ENCODE peak calls at places on chromosome 14, in five cellular contexts. P, F, K, L and O are unnamed samples. For H3K4me1, the result is how much of the 10 kb centered on the place peaks cover.

GRCh38 chr14:100546051-100546443 is 41.2 kb downstream of the BEGAIN start:
- DNase-seq in K (no peak), F (no peak), P (no peak), L (peak), O (no peak)

GRCh38 chr14:45198551-45198950 is 54.5 kb downstream of the MIS18BP1 start:
- DNase-seq in P (no peak), K (no peak), L (no peak), F (no peak), O (no peak)

GRCh38 chr14:91159182-91159581 is 45.3 kb downstream of the DGLUCY start:
- DNase-seq in P (no peak), K (peak), F (no peak), L (no peak), O (no peak)

GRCh38 chr14:91282954-91283645 is 38.6 kb upstream of the GPR68 start:
- DNase-seq in F (no peak), L (no peak), K (no peak), P (no peak), O (no peak)

GRCh38 chr14:89959853-89960493 is 4.2 kb downstream of the TDP1 start:
- DNase-seq in K (no peak), P (no peak), F (no peak), L (no peak), O (no peak)

GRCh38 chr14:53608369-53608768 is 348.3 kb downstream of the BMP4 start:
- DNase-seq in F (no peak), L (peak), P (no peak), K (no peak), O (no peak)

GRCh38 chr14:75310295-75311059 is 31.8 kb downstream of the FOS start:
- DNase-seq in F (peak), P (peak), L (peak), K (peak), O (peak)

GRCh38 chr14:84442481-84442880 is 1087.5 kb upstream of the FLRT2 start:
- DNase-seq in L (no peak), P (no peak), K (no peak), F (no peak), O (no peak)

GRCh38 chr14:102473559-102473958 is 36.0 kb downstream of the ANKRD9 start:
- DNase-seq in P (no peak), L (no peak), F (no peak), K (no peak), O (no peak)

DNA sequence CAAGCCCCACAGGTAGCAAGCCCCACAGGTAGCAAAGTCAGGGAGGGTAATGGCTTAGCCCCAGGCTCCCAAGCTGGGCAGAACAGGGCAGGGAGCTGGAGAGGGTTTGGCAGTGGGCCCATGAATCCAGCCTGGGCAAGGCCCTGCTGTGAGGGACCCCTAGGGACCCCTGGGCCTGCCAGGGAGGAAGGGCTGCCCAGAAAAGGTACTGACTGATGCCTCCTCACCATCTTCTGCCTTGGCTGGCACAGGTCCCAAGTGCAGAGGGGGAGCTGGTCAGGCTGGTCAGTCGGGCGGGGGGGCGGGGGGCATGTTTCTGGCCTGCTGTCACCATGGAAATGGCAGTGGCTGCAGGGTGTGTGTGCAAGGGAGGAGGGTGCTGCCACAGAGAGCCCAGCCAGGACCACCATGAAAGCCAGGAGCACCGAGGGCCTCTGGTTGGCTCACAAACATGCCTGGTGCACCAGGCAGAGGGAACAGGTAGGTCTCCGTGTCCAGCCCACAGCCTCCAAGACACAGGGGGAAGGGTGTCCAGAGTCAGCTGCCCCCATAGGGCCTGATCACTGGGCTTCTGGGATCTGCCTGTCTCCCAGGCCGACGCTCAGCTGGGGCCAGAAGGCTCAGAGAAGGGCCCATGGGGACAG is 1.5 kb upstream of the CRIP2 start:
- DNase-seq in K (peak), P (peak), L (no peak), F (no peak), O (no peak)
- H3K4me1 ChIP-seq in K (under half), P (half or more), L (under half), F (under half), O (under half)

GRCh38 chr14:68968721-68969120 is 10.4 kb downstream of the ACTN1 start:
- DNase-seq in F (no peak), L (no peak), P (no peak), K (no peak), O (no peak)

GRCh38 chr14:68966872-68967301 is 12.2 kb downstream of the ACTN1 start:
- DNase-seq in P (no peak), L (no peak), K (no peak), F (no peak), O (no peak)

GRCh38 chr14:68969278-68969677 is 9.8 kb downstream of the ACTN1 start:
- DNase-seq in F (no peak), K (no peak), L (no peak), P (no peak), O (no peak)

GRCh38 chr14:68967459-68967940 is 11.6 kb downstream of the ACTN1 start:
- DNase-seq in L (no peak), K (no peak), P (no peak), F (no peak), O (no peak)

GRCh38 chr14:68968051-68968450 is 11.1 kb downstream of the ACTN1 start:
- DNase-seq in L (no peak), P (no peak), K (no peak), F (no peak), O (no peak)
- H3K4me1 ChIP-seq in L (under half), P (half or more), K (under half), F (under half), O (half or more)

GRCh38 chr14:99249389-99249788 is 22.6 kb downstream of the BCL11B start:
- DNase-seq in L (no peak), F (no peak), P (no peak), K (no peak), O (no peak)
- H3K4me1 ChIP-seq in L (under half), F (under half), P (under half), K (under half), O (under half)

DNA sequence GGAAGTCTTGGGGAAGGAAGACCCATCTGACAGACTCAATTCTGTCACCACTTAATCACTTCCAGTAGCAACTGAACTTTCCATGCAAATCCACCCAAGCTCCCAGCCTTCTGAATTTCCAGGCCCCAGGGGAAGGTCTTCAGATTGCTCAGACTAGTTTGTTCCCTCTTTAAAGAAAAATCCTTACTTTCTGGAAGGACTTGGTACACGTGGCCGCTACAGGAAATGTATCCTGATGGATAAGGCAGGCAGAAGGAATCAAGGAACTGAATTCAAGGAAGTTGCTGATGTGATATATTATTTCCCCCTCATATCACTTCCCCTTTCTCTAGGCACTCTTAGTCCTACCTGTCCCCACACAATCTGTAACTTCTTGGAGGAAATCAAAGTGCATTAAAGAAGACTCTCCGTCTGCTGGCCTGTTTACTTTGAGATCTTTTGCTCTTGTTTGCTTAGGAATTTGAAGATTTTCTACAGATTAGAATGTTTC is 6.4 kb downstream of the NFKBIA start:
- DNase-seq in K (no peak), L (no peak), P (peak), F (no peak), O (no peak)
- H3K4me1 ChIP-seq in K (under half), L (under half), P (under half), F (under half), O (under half)

DNA sequence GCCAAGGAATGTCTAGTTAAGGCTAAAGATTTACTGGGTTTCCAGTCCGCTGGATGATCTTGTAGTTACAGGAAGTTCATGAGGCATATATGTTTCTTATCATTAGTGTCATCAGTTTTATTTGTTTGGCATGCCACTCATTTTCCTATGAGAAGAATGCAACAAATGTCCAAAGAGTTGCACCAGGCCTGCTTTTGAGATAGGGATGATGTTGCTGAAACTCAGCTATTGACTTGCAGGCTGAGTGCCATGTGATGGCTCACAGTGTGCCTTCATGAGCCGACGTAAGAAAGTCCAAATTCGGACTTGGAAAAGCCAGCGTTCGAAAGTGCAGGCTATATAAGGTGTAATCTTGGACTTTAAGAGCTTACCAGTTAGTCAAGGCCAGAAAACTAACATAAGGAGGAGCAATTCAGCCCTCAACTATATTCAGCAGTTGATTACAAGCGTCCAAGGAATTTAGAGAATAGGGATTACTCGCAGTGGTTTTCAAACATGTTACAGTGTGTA is 101.4 kb downstream of the LGMN start:
- DNase-seq in K (peak), L (no peak), F (no peak), P (no peak), O (peak)
- H3K4me1 ChIP-seq in K (under half), L (under half), F (under half), P (under half), O (under half)

DNA sequence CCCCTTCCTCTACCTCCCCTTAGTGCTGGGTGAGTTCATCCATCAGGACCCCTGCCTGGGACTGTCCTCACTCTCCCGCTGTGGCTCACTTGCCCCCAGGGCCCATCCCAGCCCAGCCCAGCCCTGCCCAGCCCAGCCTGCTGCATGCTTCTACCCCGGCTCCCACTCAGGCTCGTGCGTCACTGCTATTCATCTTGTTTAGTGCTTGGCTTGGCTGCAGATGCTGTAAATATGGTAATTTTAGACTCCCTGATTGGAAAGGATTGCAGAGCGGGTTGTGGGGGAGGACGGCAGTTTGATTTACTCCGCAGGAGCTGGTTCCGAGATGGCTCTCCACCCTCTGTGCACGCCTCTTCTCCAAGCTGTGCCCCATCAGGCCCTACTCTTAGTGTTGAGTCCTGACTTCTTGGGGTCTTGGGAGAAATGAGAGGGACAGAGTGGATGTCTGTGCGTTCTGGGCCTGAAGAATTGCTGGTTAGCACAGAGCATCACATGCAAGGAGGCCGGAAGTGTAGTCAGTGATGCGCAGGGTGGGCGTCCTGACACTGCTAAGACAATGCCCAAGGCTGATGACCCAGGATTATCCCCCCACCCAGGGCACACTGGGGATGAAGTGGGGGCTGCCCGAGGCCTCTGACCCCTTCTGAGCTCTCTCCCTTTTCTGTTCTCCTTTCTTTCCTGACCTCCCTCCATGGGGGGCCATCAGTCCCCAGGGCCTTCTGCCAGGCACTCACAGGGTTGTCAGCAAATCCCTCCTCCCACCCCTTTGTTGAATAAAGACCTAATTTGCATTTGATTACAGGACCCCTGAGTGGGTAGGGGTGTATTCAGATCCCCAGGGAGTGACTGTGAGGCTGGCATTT is 244.4 kb downstream of the ZFP36L1 start:
- DNase-seq in L (peak), F (peak), K (peak), P (peak), O (peak)
- H3K4me1 ChIP-seq in L (under half), F (under half), K (under half), P (half or more), O (under half)

DNA sequence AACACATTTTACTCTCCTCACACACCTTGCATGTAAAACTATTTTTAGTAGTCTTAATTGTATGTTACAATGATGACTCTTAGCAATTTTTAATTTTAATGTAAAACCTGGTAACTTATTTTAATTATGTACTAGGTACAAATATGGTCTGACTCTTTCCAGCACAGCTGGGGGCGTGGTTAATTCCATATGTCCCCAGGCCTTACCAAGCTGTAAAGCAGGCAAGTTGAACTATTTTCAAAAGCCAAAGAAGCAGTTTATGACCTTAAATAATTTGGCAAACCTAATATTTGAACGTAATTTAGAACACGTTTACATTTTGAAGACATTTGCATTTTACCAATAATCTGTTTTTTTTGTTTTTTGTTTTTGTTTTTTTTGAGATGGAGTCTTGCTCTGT is 9.3 kb upstream of the ACOT6 start:
- DNase-seq in K (no peak), L (no peak), F (no peak), P (no peak), O (no peak)
- H3K4me1 ChIP-seq in K (under half), L (under half), F (under half), P (under half), O (under half)